ENCODE peak calls at places on chromosome 18, in nine cellular contexts. One of them, this sample, is unnamed.

GRCh38 chr18:63438181-63438580 is 15.9 kb upstream of the VPS4B start:
- DNase-seq in WTC11: no peak
- DNase-seq in CD8-positive, alpha-beta T cell: no peak
- DNase-seq in AG10803: peak; percentile 29
- DNase-seq in cardiac muscle cell: no peak
- DNase-seq in MM.1S: no peak
- DNase-seq in GM23338: no peak
- DNase-seq in pancreas: no peak
- DNase-seq in astrocyte of the spinal cord: no peak
- DNase-seq in this sample: no peak

GRCh38 chr18:69597561-69597960 is 196.9 kb downstream of the DOK6 start:
- DNase-seq in GM23338: no peak
- DNase-seq in pancreas: no peak
- DNase-seq in AG10803: no peak
- DNase-seq in MM.1S: no peak
- DNase-seq in WTC11: no peak
- DNase-seq in CD8-positive, alpha-beta T cell: no peak
- DNase-seq in astrocyte of the spinal cord: no peak
- DNase-seq in cardiac muscle cell: no peak
- DNase-seq in this sample: no peak

GRCh38 chr18:23071285-23071684 is 64.0 kb upstream of the CABLES1 start:
- DNase-seq in pancreas: no peak
- DNase-seq in MM.1S: peak; percentile 90
- DNase-seq in cardiac muscle cell: peak; percentile 33
- DNase-seq in CD8-positive, alpha-beta T cell: peak; percentile 78
- DNase-seq in GM23338: no peak
- DNase-seq in WTC11: no peak
- DNase-seq in AG10803: peak; percentile 53
- DNase-seq in astrocyte of the spinal cord: peak; percentile 36
- DNase-seq in this sample: peak; percentile 75

GRCh38 chr18:55573386-55573785 is 14.6 kb downstream of the TCF4 start:
- DNase-seq in cardiac muscle cell: no peak
- DNase-seq in pancreas: no peak
- DNase-seq in GM23338: peak; percentile 33
- DNase-seq in astrocyte of the spinal cord: no peak
- DNase-seq in CD8-positive, alpha-beta T cell: no peak
- DNase-seq in WTC11: peak; percentile 23
- DNase-seq in AG10803: no peak
- DNase-seq in MM.1S: no peak
- DNase-seq in this sample: no peak

GRCh38 chr18:74382481-74382880 is 66.8 kb downstream of the C18orf63 start:
- DNase-seq in astrocyte of the spinal cord: no peak
- DNase-seq in WTC11: no peak
- DNase-seq in pancreas: no peak
- DNase-seq in cardiac muscle cell: no peak
- DNase-seq in AG10803: no peak
- DNase-seq in MM.1S: no peak
- DNase-seq in CD8-positive, alpha-beta T cell: no peak
- DNase-seq in GM23338: no peak
- DNase-seq in this sample: no peak

GRCh38 chr18:52829876-52830390 is 489.9 kb downstream of the DCC start:
- DNase-seq in MM.1S: no peak
- DNase-seq in astrocyte of the spinal cord: no peak
- DNase-seq in WTC11: no peak
- DNase-seq in GM23338: no peak
- DNase-seq in AG10803: no peak
- DNase-seq in CD8-positive, alpha-beta T cell: no peak
- DNase-seq in pancreas: no peak
- DNase-seq in cardiac muscle cell: no peak
- DNase-seq in this sample: no peak

GRCh38 chr18:63831080-63831788 is 56.0 kb downstream of the SERPINB7 start:
- DNase-seq in cardiac muscle cell: peak; percentile 13
- DNase-seq in MM.1S: peak; percentile 84
- DNase-seq in pancreas: no peak
- DNase-seq in CD8-positive, alpha-beta T cell: no peak
- DNase-seq in WTC11: no peak
- DNase-seq in astrocyte of the spinal cord: peak; percentile 83
- DNase-seq in AG10803: peak; percentile 68
- DNase-seq in GM23338: no peak
- DNase-seq in this sample: peak; percentile 13

GRCh38 chr18:66077066-66077465 is 326.3 kb downstream of the CDH7 start:
- DNase-seq in astrocyte of the spinal cord: peak; percentile 5
- DNase-seq in AG10803: no peak
- DNase-seq in GM23338: no peak
- DNase-seq in CD8-positive, alpha-beta T cell: no peak
- DNase-seq in cardiac muscle cell: no peak
- DNase-seq in MM.1S: no peak
- DNase-seq in WTC11: no peak
- DNase-seq in pancreas: no peak
- DNase-seq in this sample: no peak

GRCh38 chr18:34965108-34965507 is 76.1 kb upstream of the MAPRE2 start:
- DNase-seq in astrocyte of the spinal cord: no peak
- DNase-seq in MM.1S: no peak
- DNase-seq in WTC11: no peak
- DNase-seq in CD8-positive, alpha-beta T cell: no peak
- DNase-seq in GM23338: no peak
- DNase-seq in cardiac muscle cell: no peak
- DNase-seq in pancreas: no peak
- DNase-seq in AG10803: no peak
- DNase-seq in this sample: no peak

GRCh38 chr18:48473816-48474215 is 64.6 kb upstream of the ZBTB7C start:
- DNase-seq in AG10803: no peak
- DNase-seq in GM23338: no peak
- DNase-seq in astrocyte of the spinal cord: no peak
- DNase-seq in CD8-positive, alpha-beta T cell: no peak
- DNase-seq in cardiac muscle cell: no peak
- DNase-seq in pancreas: no peak
- DNase-seq in WTC11: no peak
- DNase-seq in MM.1S: peak; percentile 64
- DNase-seq in this sample: no peak

GRCh38 chr18:9806905-9807304 is 78.9 kb upstream of the TXNDC2 start:
- DNase-seq in astrocyte of the spinal cord: no peak
- DNase-seq in AG10803: no peak
- DNase-seq in CD8-positive, alpha-beta T cell: no peak
- DNase-seq in WTC11: no peak
- DNase-seq in MM.1S: no peak
- DNase-seq in GM23338: no peak
- DNase-seq in pancreas: no peak
- DNase-seq in cardiac muscle cell: no peak
- DNase-seq in this sample: no peak

GRCh38 chr18:9803698-9804516 is 81.9 kb upstream of the TXNDC2 start:
- DNase-seq in cardiac muscle cell: peak; percentile 45
- DNase-seq in CD8-positive, alpha-beta T cell: no peak
- DNase-seq in WTC11: peak; percentile 28
- DNase-seq in GM23338: peak; percentile 13
- DNase-seq in pancreas: no peak
- DNase-seq in astrocyte of the spinal cord: no peak
- DNase-seq in MM.1S: peak; percentile 41
- DNase-seq in AG10803: no peak
- DNase-seq in this sample: no peak

GRCh38 chr18:9802774-9803697 is 82.7 kb upstream of the TXNDC2 start:
- DNase-seq in pancreas: no peak
- DNase-seq in CD8-positive, alpha-beta T cell: no peak
- DNase-seq in cardiac muscle cell: peak; percentile 68
- DNase-seq in AG10803: peak; percentile 29
- DNase-seq in MM.1S: no peak
- DNase-seq in GM23338: peak; percentile 8
- DNase-seq in WTC11: no peak
- DNase-seq in astrocyte of the spinal cord: no peak
- DNase-seq in this sample: no peak

GRCh38 chr18:9802175-9802747 is 83.5 kb upstream of the TXNDC2 start:
- DNase-seq in WTC11: no peak
- DNase-seq in CD8-positive, alpha-beta T cell: no peak
- DNase-seq in AG10803: no peak
- DNase-seq in pancreas: no peak
- DNase-seq in GM23338: no peak
- DNase-seq in MM.1S: no peak
- DNase-seq in cardiac muscle cell: no peak
- DNase-seq in astrocyte of the spinal cord: no peak
- DNase-seq in this sample: no peak

GRCh38 chr18:9804517-9805104 is 81.2 kb upstream of the TXNDC2 start:
- DNase-seq in MM.1S: no peak
- DNase-seq in WTC11: no peak
- DNase-seq in astrocyte of the spinal cord: no peak
- DNase-seq in pancreas: no peak
- DNase-seq in cardiac muscle cell: peak; percentile 45
- DNase-seq in CD8-positive, alpha-beta T cell: no peak
- DNase-seq in GM23338: no peak
- DNase-seq in AG10803: no peak
- DNase-seq in this sample: no peak
- TF ChIP-seq CTCF in MM.1S: no peak
- TF ChIP-seq CTCF in WTC11: no peak
- TF ChIP-seq CTCF in astrocyte of the spinal cord: no peak
- TF ChIP-seq CTCF in pancreas: no peak
- TF ChIP-seq CTCF in cardiac muscle cell: no peak
- TF ChIP-seq CTCF in CD8-positive, alpha-beta T cell: no peak
- TF ChIP-seq CTCF in GM23338: no peak
- TF ChIP-seq CTCF in AG10803: no peak
- TF ChIP-seq CTCF in this sample: no peak

DNA sequence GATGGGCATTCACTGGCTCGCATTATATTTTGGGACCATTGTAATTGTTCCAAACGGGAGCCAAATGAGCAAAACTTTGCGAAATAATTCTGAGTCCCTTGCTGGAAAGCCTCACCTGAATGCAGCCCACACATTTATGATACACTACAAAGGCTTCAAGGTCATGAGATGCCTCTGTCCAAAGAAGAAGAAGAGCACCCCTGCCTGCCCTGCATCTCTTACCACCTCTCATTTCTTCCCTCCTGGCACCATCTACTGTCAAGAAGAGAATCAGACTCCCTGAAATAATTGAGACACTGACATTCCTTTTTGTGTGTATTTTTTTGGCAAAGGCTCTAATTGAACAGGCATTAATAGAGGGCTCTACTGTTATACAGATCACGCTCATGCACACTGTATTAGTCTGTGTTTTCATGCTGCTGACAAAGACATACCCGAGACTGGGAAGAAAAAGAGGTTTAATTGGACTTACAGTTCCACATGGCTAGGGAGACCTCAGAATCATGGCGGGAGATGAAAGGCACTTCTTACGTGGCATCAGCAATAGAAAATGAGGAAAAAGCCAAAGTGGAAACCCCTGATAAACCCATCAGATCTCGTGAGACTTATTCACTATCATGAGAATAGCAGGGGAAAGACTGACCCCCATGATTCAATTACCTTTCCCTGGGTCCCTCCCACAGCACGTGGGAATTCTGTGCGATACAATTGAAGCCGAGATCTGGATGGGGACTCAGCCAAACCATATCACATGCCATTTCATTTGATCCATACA is 176.3 kb downstream of the ALPK2 start:
- DNase-seq in cardiac muscle cell: no peak
- DNase-seq in GM23338: no peak
- DNase-seq in astrocyte of the spinal cord: no peak
- DNase-seq in WTC11: no peak
- DNase-seq in CD8-positive, alpha-beta T cell: no peak
- DNase-seq in AG10803: no peak
- DNase-seq in MM.1S: no peak
- DNase-seq in pancreas: no peak
- DNase-seq in this sample: no peak
- TF ChIP-seq CTCF in cardiac muscle cell: no peak
- TF ChIP-seq CTCF in GM23338: peak; percentile 9
- TF ChIP-seq CTCF in astrocyte of the spinal cord: no peak
- TF ChIP-seq CTCF in WTC11: no peak
- TF ChIP-seq CTCF in CD8-positive, alpha-beta T cell: no peak
- TF ChIP-seq CTCF in AG10803: no peak
- TF ChIP-seq CTCF in MM.1S: no peak
- TF ChIP-seq CTCF in pancreas: no peak
- TF ChIP-seq CTCF in this sample: no peak

DNA sequence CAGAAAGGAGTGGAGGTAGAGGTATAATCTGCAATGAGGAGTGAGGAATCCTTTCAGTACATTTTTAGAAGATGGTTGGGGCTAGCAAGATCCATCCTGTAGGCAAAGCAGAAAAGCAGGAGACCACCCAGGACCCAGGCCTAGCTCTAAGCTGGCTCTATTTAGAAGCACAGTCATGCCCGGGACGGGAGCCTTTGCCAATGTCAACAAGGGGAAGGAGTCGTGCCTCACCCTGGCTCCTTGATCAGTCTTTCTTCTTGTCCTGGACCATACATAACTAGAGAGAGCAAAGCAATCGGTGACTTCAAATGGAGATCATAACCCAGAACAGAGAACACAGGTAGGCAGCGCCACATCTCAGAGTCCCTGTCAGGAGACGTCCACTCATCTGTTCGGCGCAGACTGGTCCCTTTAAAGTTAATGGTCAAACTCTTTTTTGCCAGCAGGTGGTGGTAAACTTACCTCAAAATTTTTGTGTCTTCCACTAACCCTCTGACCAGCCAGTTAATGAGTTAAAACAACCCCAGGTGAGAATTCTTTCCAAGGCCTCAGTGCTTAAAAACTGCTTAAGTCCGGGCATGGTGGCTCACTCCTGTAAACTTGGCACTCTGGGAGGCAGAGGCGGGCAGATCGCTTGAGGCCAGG is 8.0 kb downstream of the MC5R start:
- DNase-seq in GM23338: peak; percentile 72
- DNase-seq in cardiac muscle cell: no peak
- DNase-seq in MM.1S: no peak
- DNase-seq in AG10803: no peak
- DNase-seq in pancreas: no peak
- DNase-seq in astrocyte of the spinal cord: no peak
- DNase-seq in WTC11: no peak
- DNase-seq in CD8-positive, alpha-beta T cell: no peak
- DNase-seq in this sample: peak; percentile 51
- TF ChIP-seq CTCF in GM23338: peak; percentile 53
- TF ChIP-seq CTCF in cardiac muscle cell: no peak
- TF ChIP-seq CTCF in MM.1S: no peak
- TF ChIP-seq CTCF in AG10803: no peak
- TF ChIP-seq CTCF in pancreas: no peak
- TF ChIP-seq CTCF in astrocyte of the spinal cord: no peak
- TF ChIP-seq CTCF in WTC11: no peak
- TF ChIP-seq CTCF in CD8-positive, alpha-beta T cell: no peak
- TF ChIP-seq CTCF in this sample: peak; percentile 23

GRCh38 chr18:59054892-59055291 is 84.8 kb upstream of the SEC11C start:
- DNase-seq in WTC11: no peak
- DNase-seq in GM23338: no peak
- DNase-seq in pancreas: peak; percentile 52
- DNase-seq in astrocyte of the spinal cord: no peak
- DNase-seq in AG10803: peak; percentile 64
- DNase-seq in MM.1S: no peak
- DNase-seq in cardiac muscle cell: no peak
- DNase-seq in CD8-positive, alpha-beta T cell: no peak
- DNase-seq in this sample: no peak

GRCh38 chr18:59057493-59057795 is 82.2 kb upstream of the SEC11C start:
- DNase-seq in pancreas: no peak
- DNase-seq in MM.1S: no peak
- DNase-seq in WTC11: no peak
- DNase-seq in CD8-positive, alpha-beta T cell: no peak
- DNase-seq in AG10803: no peak
- DNase-seq in cardiac muscle cell: no peak
- DNase-seq in GM23338: no peak
- DNase-seq in astrocyte of the spinal cord: no peak
- DNase-seq in this sample: no peak

GRCh38 chr18:59052965-59053960 is 86.4 kb upstream of the SEC11C start:
- DNase-seq in MM.1S: no peak
- DNase-seq in cardiac muscle cell: peak; percentile 34
- DNase-seq in WTC11: no peak
- DNase-seq in GM23338: no peak
- DNase-seq in AG10803: peak; percentile 95
- DNase-seq in pancreas: peak; percentile 40
- DNase-seq in astrocyte of the spinal cord: peak; percentile 24
- DNase-seq in CD8-positive, alpha-beta T cell: no peak
- DNase-seq in this sample: no peak

GRCh38 chr18:59056706-59057492 is 82.8 kb upstream of the SEC11C start:
- DNase-seq in cardiac muscle cell: peak; percentile 75
- DNase-seq in AG10803: peak; percentile 54
- DNase-seq in CD8-positive, alpha-beta T cell: peak; percentile 53
- DNase-seq in MM.1S: peak; percentile 43
- DNase-seq in astrocyte of the spinal cord: peak; percentile 69
- DNase-seq in WTC11: peak; percentile 85
- DNase-seq in GM23338: peak; percentile 92
- DNase-seq in pancreas: peak; percentile 62
- DNase-seq in this sample: peak; percentile 42

GRCh38 chr18:59055345-59056032 is 84.2 kb upstream of the SEC11C start:
- DNase-seq in WTC11: peak; percentile 63
- DNase-seq in GM23338: peak; percentile 76
- DNase-seq in cardiac muscle cell: peak; percentile 34
- DNase-seq in astrocyte of the spinal cord: no peak
- DNase-seq in AG10803: no peak
- DNase-seq in CD8-positive, alpha-beta T cell: no peak
- DNase-seq in pancreas: no peak
- DNase-seq in MM.1S: no peak
- DNase-seq in this sample: no peak
- TF ChIP-seq CTCF in WTC11: peak; percentile 16
- TF ChIP-seq CTCF in GM23338: peak; percentile 74
- TF ChIP-seq CTCF in cardiac muscle cell: peak; percentile 26
- TF ChIP-seq CTCF in astrocyte of the spinal cord: peak; percentile 26
- TF ChIP-seq CTCF in AG10803: peak; percentile 4
- TF ChIP-seq CTCF in CD8-positive, alpha-beta T cell: no peak
- TF ChIP-seq CTCF in pancreas: no peak
- TF ChIP-seq CTCF in MM.1S: no peak
- TF ChIP-seq CTCF in this sample: no peak